ENCODE peak calls at places on chromosomes 5 and 9, in ten cellular contexts. A is dorsolateral prefrontal cortex; K is tibial nerve; Q is gastrocnemius medialis; R is effector memory CD4-positive, alpha-beta T cell; P is tibial artery; L is left ventricle myocardium inferior; N is SJSA1; U is A549; B is thoracic aorta. W is an unnamed sample.

GRCh38 chr9:101999441-101999840 is 261.0 kb upstream of the GRIN3A start:
- DNase-seq in A (no peak), K (no peak), Q (no peak), R (no peak), P (no peak), L (no peak), N (no peak), U (no peak), B (no peak), W (no peak)

GRCh38 chr9:565528-565927 is 276.0 kb upstream of the DMRT1 start:
- DNase-seq in A (no peak), K (no peak), Q (no peak), R (no peak), P (no peak), L (no peak), N (no peak), U (no peak), B (no peak), W (no peak)

GRCh38 chr5:175120412-175120811 is 323.6 kb downstream of the DRD1 start:
- DNase-seq in A (no peak), K (no peak), Q (no peak), R (no peak), P (no peak), L (no peak), N (no peak), U (no peak), B (no peak), W (no peak)

GRCh38 chr9:76090330-76090729 is 199.9 kb downstream of the PCSK5 start:
- DNase-seq in A (no peak), K (no peak), Q (no peak), R (no peak), P (no peak), L (no peak), N (no peak), U (no peak), B (no peak), W (no peak)

GRCh38 chr9:124133752-124134151 is 122.2 kb downstream of the LHX2 start:
- DNase-seq in A (peak; percentile 55), K (peak; percentile 44), Q (no peak), R (no peak), P (peak; percentile 73), L (no peak), N (peak; percentile 62), U (no peak), B (no peak), W (no peak)

GRCh38 chr5:175379867-175380266 is 64.1 kb downstream of the DRD1 start:
- DNase-seq in A (no peak), K (no peak), Q (no peak), R (no peak), P (no peak), L (no peak), N (no peak), U (no peak), B (no peak), W (no peak)

GRCh38 chr5:1788200-1788599 is 11.4 kb downstream of the MRPL36 start:
- DNase-seq in A (peak; percentile 16), K (no peak), Q (no peak), R (no peak), P (no peak), L (no peak), N (no peak), U (no peak), B (no peak), W (no peak)

GRCh38 chr9:110538621-110539020 is 40.9 kb downstream of the SVEP1 start:
- DNase-seq in A (no peak), K (no peak), Q (no peak), R (no peak), P (no peak), L (no peak), N (no peak), U (no peak), B (no peak), W (no peak)

GRCh38 chr9:136943291-136944093 is 1.0 kb downstream of the FBXW5 start:
- DNase-seq in A (no peak), K (peak; percentile 14), Q (peak; percentile 48), R (no peak), P (peak; percentile 63), L (no peak), N (no peak), U (peak; percentile 50), B (no peak), W (peak; percentile 82)

GRCh38 chr5:60483046-60483445 is 216.9 kb downstream of the DEPDC1B start:
- DNase-seq in A (no peak), K (no peak), Q (no peak), R (no peak), P (no peak), L (no peak), N (no peak), U (no peak), B (no peak), W (no peak)

GRCh38 chr5:108420182-108420581 is 38.3 kb upstream of the FBXL17 start:
- DNase-seq in A (no peak), K (no peak), Q (peak; percentile 23), R (no peak), P (no peak), L (no peak), N (no peak), U (no peak), B (no peak), W (no peak)

GRCh38 chr5:126900796-126901195 is 123.9 kb downstream of the LMNB1 start:
- DNase-seq in A (no peak), K (no peak), Q (no peak), R (no peak), P (no peak), L (no peak), N (no peak), U (no peak), B (no peak), W (no peak)

GRCh38 chr9:2727966-2728613 is 10.8 kb downstream of the KCNV2 start:
- DNase-seq in A (no peak), K (no peak), Q (peak; percentile 41), R (no peak), P (no peak), L (no peak), N (no peak), U (no peak), B (no peak), W (no peak)

GRCh38 chr9:123396007-123396511 is 40.1 kb downstream of the CRB2 start:
- DNase-seq in A (no peak), K (no peak), Q (no peak), R (no peak), P (no peak), L (no peak), N (no peak), U (no peak), B (no peak), W (no peak)

GRCh38 chr5:61678966-61679365 is 346.9 kb downstream of the ZSWIM6 start:
- DNase-seq in A (no peak), K (no peak), Q (no peak), R (no peak), P (no peak), L (no peak), N (no peak), U (peak; percentile 22), B (no peak), W (no peak)

GRCh38 chr5:64811050-64811640 is 42.4 kb downstream of the CWC27 start:
- DNase-seq in A (no peak), K (no peak), Q (no peak), R (no peak), P (no peak), L (no peak), N (no peak), U (peak; percentile 17), B (no peak), W (no peak)

GRCh38 chr5:3980146-3980545 is 384.5 kb downstream of the IRX1 start:
- DNase-seq in A (no peak), K (no peak), Q (no peak), R (no peak), P (no peak), L (no peak), N (no peak), U (no peak), B (no peak), W (no peak)

GRCh38 chr5:56152437-56152836 is 80.7 kb downstream of the ANKRD55 start:
- DNase-seq in A (no peak), K (no peak), Q (no peak), R (no peak), P (no peak), L (no peak), N (no peak), U (no peak), B (no peak), W (no peak)

DNA sequence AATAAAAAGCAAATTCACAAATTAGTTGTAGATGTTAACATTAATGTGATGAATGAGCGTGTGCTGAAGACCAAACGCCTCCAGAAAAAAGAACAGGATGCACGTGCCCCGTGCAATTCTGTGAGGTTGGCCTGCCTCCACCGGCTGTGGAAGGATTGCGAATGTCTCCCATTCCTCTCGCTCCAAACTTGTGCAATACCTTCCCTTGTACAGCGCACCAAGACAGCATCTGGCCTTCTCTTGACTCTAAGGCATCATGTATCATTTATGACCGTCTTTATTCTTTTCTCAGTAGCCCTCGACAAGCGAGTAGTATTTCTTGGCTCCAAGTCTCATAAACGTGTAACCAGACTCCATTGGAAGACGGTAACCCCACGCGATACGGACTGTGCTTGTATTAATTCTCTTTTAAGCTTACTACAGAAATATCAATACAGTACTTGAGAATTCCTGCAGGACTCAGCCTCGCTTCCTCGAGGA is 1.5 kb upstream of the TESK1 start:
- DNase-seq in A (no peak), K (peak; percentile 58), Q (peak; percentile 88), R (no peak), P (peak; percentile 94), L (peak; percentile 67), N (no peak), U (no peak), B (no peak), W (peak; percentile 64)
- H3K27ac ChIP-seq in A (peak overlapping the region; percentile 89), K (peak overlapping the region; percentile 97), Q (peak overlapping the region; percentile 93), R (peak overlapping the region; percentile 61), P (peak overlapping the region; percentile 84), L (peak overlapping the region; percentile 98), N (no peak overlapping the region), U (peak overlapping the region; percentile 74), B (peak overlapping the region; percentile 88), W (peak overlapping the region; percentile 95)

GRCh38 chr9:114503009-114503408 is 2.3 kb downstream of the WHRN start:
- DNase-seq in A (no peak), K (no peak), Q (no peak), R (no peak), P (no peak), L (no peak), N (no peak), U (no peak), B (no peak), W (peak; percentile 30)
- H3K27ac ChIP-seq in A (peak overlapping the region; percentile 96), K (no peak overlapping the region), Q (no peak overlapping the region), R (no peak overlapping the region), P (no peak overlapping the region), L (no peak overlapping the region), N (no peak overlapping the region), U (no peak overlapping the region), B (no peak overlapping the region), W (no peak overlapping the region)

DNA sequence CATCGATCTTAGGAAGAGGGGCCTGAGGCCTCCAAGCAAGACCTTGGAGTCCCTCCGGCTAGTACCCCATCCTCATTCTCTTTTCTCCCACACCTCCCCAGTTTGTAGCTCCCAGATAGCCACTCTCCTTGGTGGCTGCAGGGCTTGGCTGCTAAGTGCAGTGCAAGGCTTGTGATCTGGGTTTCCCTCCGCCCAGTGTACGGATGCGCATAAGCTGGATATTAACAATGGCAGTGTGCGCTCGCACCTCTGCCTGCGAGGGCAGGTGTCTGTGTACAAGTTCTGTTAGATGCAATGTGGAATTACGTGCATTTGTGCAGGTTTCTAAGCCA is 71.0 kb upstream of the TBCA start:
- DNase-seq in A (no peak), K (no peak), Q (no peak), R (no peak), P (no peak), L (no peak), N (no peak), U (no peak), B (no peak), W (no peak)
- H3K27ac ChIP-seq in A (peak overlapping the region; percentile 88), K (peak overlapping the region; percentile 62), Q (no peak overlapping the region), R (no peak overlapping the region), P (no peak overlapping the region), L (no peak overlapping the region), N (no peak overlapping the region), U (no peak overlapping the region), B (no peak overlapping the region), W (no peak overlapping the region)

GRCh38 chr5:147509710-147510651 is at the start of gene DPYSL3:
- DNase-seq in A (peak; percentile 79), K (peak; percentile 32), Q (peak; percentile 51), R (no peak), P (peak; percentile 84), L (peak; percentile 74), N (peak; percentile 93), U (peak; percentile 13), B (peak; percentile 28), W (peak; percentile 91)
- H3K27ac ChIP-seq in A (no peak within 1 kb of the TSS), K (peak within 1 kb of the TSS; percentile 80), Q (peak within 1 kb of the TSS; percentile 71), R (no peak within 1 kb of the TSS), P (peak within 1 kb of the TSS; percentile 76), L (peak within 1 kb of the TSS; percentile 86), N (peak within 1 kb of the TSS; percentile 41), U (peak within 1 kb of the TSS; percentile 74), B (peak within 1 kb of the TSS; percentile 76), W (peak within 1 kb of the TSS; percentile 83)

W was measured in upper lobe of left lung.